ENCODE peak calls at places on chromosomes 7 and 10, in seven cellular contexts. E is heart left ventricle, Q is endothelial cell, L is tibial nerve, O is GM23338, F is cardiac fibroblast, K is IMR-90. S is an unnamed sample.

GRCh38 chr10:132994811-132995210 is 52.4 kb upstream of the CFAP46 start:
- DNase-seq in E (no peak), Q (no peak), K (no peak), F (no peak), L (no peak), O (no peak), S (no peak)

GRCh38 chr10:8047452-8048280 is 6.8 kb upstream of the GATA3 start:
- DNase-seq in Q (no peak), E (no peak), L (no peak), K (no peak), F (no peak), O (peak; percentile 78), S (no peak)

GRCh38 chr10:27783660-27784059 is 38.0 kb upstream of the MKX start:
- DNase-seq in O (peak; percentile 79), K (peak; percentile 62), L (peak; percentile 12), E (peak; percentile 18), Q (peak; percentile 53), F (peak; percentile 9), S (no peak)

GRCh38 chr7:152860302-152860701 is 100.8 kb downstream of the ACTR3B start:
- DNase-seq in Q (no peak), E (no peak), K (no peak), O (no peak), L (no peak), F (no peak), S (no peak)

GRCh38 chr7:22851140-22851539 is 28.5 kb upstream of the TOMM7 start:
- DNase-seq in Q (no peak), F (no peak), K (no peak), L (no peak), O (no peak), E (no peak), S (no peak)

GRCh38 chr10:117553815-117554172 is 11.2 kb downstream of the EMX2 start:
- DNase-seq in O (no peak), F (no peak), L (no peak), E (no peak), Q (no peak), K (no peak), S (no peak)

GRCh38 chr10:122263971-122264370 is 7.1 kb upstream of the BTBD16 start:
- DNase-seq in O (no peak), L (no peak), F (peak; percentile 88), Q (no peak), K (peak; percentile 88), E (no peak), S (no peak)

GRCh38 chr10:97596101-97597055 is 6.9 kb downstream of the C10orf62 start:
- DNase-seq in E (peak; percentile 69), O (no peak), L (peak; percentile 73), K (peak; percentile 86), Q (no peak), F (peak; percentile 93), S (peak; percentile 63)

GRCh38 chr7:20737840-20738448 is 48.7 kb downstream of the SP8 start:
- DNase-seq in K (no peak), E (no peak), O (no peak), L (no peak), F (no peak), Q (no peak), S (no peak)

GRCh38 chr10:74079028-74079913 is 71.4 kb downstream of the AP3M1 start:
- DNase-seq in E (no peak), L (no peak), K (peak; percentile 33), O (no peak), F (peak; percentile 54), Q (no peak), S (no peak)

GRCh38 chr7:18903676-18904075 is 213.8 kb downstream of the TWIST1 start:
- DNase-seq in O (no peak), F (peak; percentile 39), K (no peak), L (no peak), Q (no peak), E (no peak), S (no peak)

GRCh38 chr7:70539622-70540021 is 592.3 kb upstream of the GALNT17 start:
- DNase-seq in K (no peak), E (no peak), F (no peak), L (no peak), Q (no peak), O (no peak), S (no peak)

DNA sequence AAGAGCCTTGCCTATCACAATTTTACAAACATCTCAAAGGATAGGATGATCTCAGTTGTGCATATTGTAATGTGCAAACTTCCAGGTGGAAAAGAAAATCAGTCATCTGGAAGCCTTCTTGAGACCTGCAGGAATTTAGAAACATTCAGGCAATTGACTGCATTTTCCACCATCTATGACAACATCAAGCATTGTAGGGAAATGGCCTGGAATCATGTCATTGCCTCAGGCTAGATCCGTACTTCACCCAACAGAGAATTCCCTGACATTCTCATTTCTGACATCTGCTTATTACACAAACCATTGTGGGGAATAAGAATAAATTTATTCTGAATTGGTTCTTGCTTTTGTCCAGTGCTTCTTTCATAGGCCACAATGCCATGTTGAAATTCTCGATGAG is 124.9 kb upstream of the NPVF start:
- DNase-seq in O (no peak), L (no peak), Q (no peak), K (no peak), F (no peak), E (no peak), S (no peak)
- TF ChIP-seq CTCF in O (no peak), L (no peak), Q (no peak), K (no peak), F (no peak), E (no peak), S (no peak)

GRCh38 chr10:103470755-103471653 is 8.0 kb downstream of the CALHM3 start:
- DNase-seq in F (peak; percentile 73), L (peak; percentile 33), K (no peak), Q (no peak), O (no peak), E (no peak), S (peak; percentile 72)
- TF ChIP-seq CTCF in F (no peak), L (no peak), K (no peak), Q (no peak), O (no peak), E (no peak), S (no peak)

GRCh38 chr10:24951201-24952145 is 933 bp downstream of the PRTFDC1 start:
- DNase-seq in Q (peak; percentile 24), F (peak; percentile 65), O (peak; percentile 86), K (no peak), E (peak; percentile 32), L (no peak), S (no peak)

GRCh38 chr10:24952146-24952700 is at the start of gene PRTFDC1:
- DNase-seq in L (peak; percentile 31), O (peak; percentile 74), Q (peak; percentile 48), E (peak; percentile 66), K (no peak), F (peak; percentile 50), S (peak; percentile 57)

GRCh38 chr10:24950439-24950838 is 2.0 kb downstream of the PRTFDC1 start:
- DNase-seq in K (no peak), F (no peak), L (no peak), O (no peak), Q (no peak), E (no peak), S (no peak)

GRCh38 chr10:24953350-24954074 is 1.1 kb upstream of the PRTFDC1 start:
- DNase-seq in K (peak; percentile 40), F (peak; percentile 88), O (no peak), L (no peak), Q (no peak), E (no peak), S (peak; percentile 54)

DNA sequence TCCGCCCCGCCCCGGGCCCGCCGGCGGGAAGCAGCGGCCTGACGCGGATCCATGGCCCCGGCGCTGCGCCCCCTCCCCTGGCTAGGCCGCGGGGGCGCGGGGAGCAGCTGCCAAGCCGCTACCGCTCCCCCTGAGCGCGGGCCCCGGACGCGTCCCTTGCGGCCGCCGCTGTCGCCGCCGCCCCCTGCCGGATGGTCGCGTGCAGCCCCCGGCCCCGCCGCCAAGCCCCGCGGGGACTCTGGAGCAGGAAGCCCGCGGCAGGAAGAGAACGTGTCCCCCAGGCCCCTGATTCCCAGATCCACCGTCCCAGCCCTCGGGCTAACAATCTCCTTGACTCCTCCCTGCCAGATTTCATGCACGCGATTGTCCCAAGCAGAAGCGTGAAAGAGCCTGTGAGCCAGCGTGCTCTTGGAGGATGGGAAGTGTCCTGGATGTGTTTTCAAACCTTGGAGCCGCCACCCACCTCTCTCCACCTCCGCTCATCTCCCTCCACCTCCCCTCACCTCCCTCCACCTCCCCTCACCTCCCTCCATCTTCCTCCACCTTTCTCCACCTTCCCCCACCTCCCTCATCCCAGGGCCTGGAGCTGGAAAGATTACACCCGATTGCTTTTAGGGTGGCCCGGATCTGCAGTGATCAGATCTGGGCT is 419 bp upstream of the PRTFDC1 start:
- DNase-seq in K (peak; percentile 56), Q (peak; percentile 72), O (peak; percentile 79), E (peak; percentile 57), F (peak; percentile 75), L (peak; percentile 35), S (peak; percentile 49)
- TF ChIP-seq CTCF in K (peak; percentile 38), Q (peak; percentile 61), O (peak; percentile 39), E (no peak), F (no peak), L (peak; percentile 25), S (peak; percentile 34)

GRCh38 chr7:142385528-142386340 is 127.9 kb upstream of the PRSS58 start:
- DNase-seq in Q (peak; percentile 61), K (peak; percentile 76), O (peak; percentile 78), F (peak; percentile 75), L (no peak), E (peak; percentile 41), S (no peak)
- TF ChIP-seq CTCF in Q (peak; percentile 47), K (peak; percentile 77), O (peak; percentile 81), F (peak; percentile 74), L (peak; percentile 51), E (peak; percentile 63), S (peak; percentile 52)